ENCODE peak calls at places on chromosomes 5 and 9, in six cellular contexts. N is tibial artery, X is A673, M is ascending aorta, O is neural progenitor cell, Y is colonic mucosa. J is an unnamed sample.

GRCh38 chr5:138953370-138954256 is 78.5 kb upstream of the LRRTM2 start:
- DNase-seq in M (peak; percentile 36), N (peak; percentile 86), O (no peak), X (peak; percentile 94), Y (peak; percentile 85), J (no peak)

GRCh38 chr5:150694638-150695037 is 6.2 kb downstream of the RBM22 start:
- DNase-seq in N (no peak), X (no peak), O (no peak), Y (no peak), M (no peak), J (no peak)

GRCh38 chr5:181190711-181191525 is 14.1 kb downstream of the TRIM7 start:
- DNase-seq in O (peak; percentile 80), Y (peak; percentile 58), M (no peak), X (peak; percentile 60), N (peak; percentile 31), J (peak; percentile 74)

GRCh38 chr9:104911029-104911607 is 16.8 kb downstream of the ABCA1 start:
- DNase-seq in M (no peak), X (no peak), N (no peak), O (no peak), Y (no peak), J (peak; percentile 30)

GRCh38 chr5:53403758-53404157 is 76.7 kb upstream of the FST start:
- DNase-seq in X (no peak), N (no peak), O (no peak), M (no peak), Y (no peak), J (no peak)

GRCh38 chr9:5799314-5799713 is 33.6 kb downstream of the ERMP1 start:
- DNase-seq in Y (no peak), O (peak; percentile 21), X (peak; percentile 59), N (no peak), M (no peak), J (no peak)

GRCh38 chr5:12467799-12468198 is 563.6 kb upstream of the CTNND2 start:
- DNase-seq in N (no peak), X (no peak), Y (no peak), O (no peak), M (no peak), J (no peak)

GRCh38 chr9:18451409-18451808 is 22.5 kb upstream of the ADAMTSL1 start:
- DNase-seq in Y (no peak), M (no peak), X (no peak), O (no peak), N (no peak), J (no peak)

GRCh38 chr5:125775896-125776295 is 647.3 kb upstream of the GRAMD2B start:
- DNase-seq in N (no peak), M (no peak), Y (no peak), X (no peak), O (no peak), J (no peak)

GRCh38 chr9:116027511-116027910 is 126.1 kb upstream of the PAPPA start:
- DNase-seq in X (peak; percentile 28), O (no peak), M (no peak), N (no peak), Y (no peak), J (no peak)

GRCh38 chr9:133708770-133709611 is 29.2 kb downstream of the SARDH start:
- DNase-seq in O (peak; percentile 50), M (no peak), N (no peak), Y (no peak), X (no peak), J (peak; percentile 58)

GRCh38 chr9:135340143-135340655 is 139.4 kb upstream of the PPP1R26 start:
- DNase-seq in X (peak; percentile 88), Y (no peak), O (no peak), M (no peak), N (no peak), J (peak; percentile 61)

GRCh38 chr5:134224905-134225779 is 731 bp downstream of the PPP2CA start:
- DNase-seq in Y (peak; percentile 62), N (peak; percentile 48), O (peak; percentile 93), M (no peak), X (peak; percentile 74), J (peak; percentile 90)

GRCh38 chr9:25573281-25573680 is 105.0 kb downstream of the TUSC1 start:
- DNase-seq in N (no peak), M (no peak), O (no peak), Y (no peak), X (no peak), J (no peak)

GRCh38 chr9:28270156-28270555 is 696.9 kb upstream of the C9orf72 start:
- DNase-seq in N (no peak), Y (no peak), O (no peak), X (no peak), M (no peak), J (peak; percentile 68)

GRCh38 chr9:28267351-28267750 is 694.1 kb upstream of the C9orf72 start:
- DNase-seq in Y (no peak), M (no peak), O (no peak), X (no peak), N (no peak), J (no peak)

GRCh38 chr9:28260331-28260730 is 687.0 kb upstream of the C9orf72 start:
- DNase-seq in X (no peak), M (no peak), Y (no peak), N (no peak), O (no peak), J (no peak)

GRCh38 chr9:28264368-28264767 is 691.1 kb upstream of the C9orf72 start:
- DNase-seq in N (no peak), X (no peak), Y (no peak), M (no peak), O (no peak), J (no peak)
- H3K27ac ChIP-seq in N (no peak overlapping the region), X (no peak overlapping the region), Y (no peak overlapping the region), M (no peak overlapping the region), O (no peak overlapping the region), J (no peak overlapping the region)

DNA sequence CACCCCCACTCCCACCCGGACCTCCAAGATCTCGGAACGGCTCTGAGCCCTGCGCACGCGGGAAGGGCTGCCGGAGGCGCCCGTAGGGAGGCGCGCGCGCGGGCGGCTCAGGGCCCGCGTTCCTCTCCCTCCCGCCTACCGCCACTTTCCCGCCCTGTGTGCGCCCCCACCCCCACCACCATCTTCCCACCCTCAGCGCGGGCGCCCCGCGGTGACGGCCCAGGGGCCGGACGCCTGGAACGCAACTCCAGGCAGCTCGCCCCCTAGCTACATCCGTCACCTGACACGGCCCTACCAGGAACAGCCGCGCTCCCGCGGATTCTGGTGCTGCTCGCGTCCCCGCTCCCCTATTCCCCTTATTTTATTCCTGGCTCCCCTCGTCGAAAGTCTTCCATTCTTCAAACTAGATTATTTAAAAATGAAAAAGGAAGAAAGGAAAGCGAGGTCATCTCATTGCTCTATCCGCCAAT is at the start of gene CDKN2B-AS1:
- DNase-seq in X (no peak), N (peak; percentile 47), O (peak; percentile 55), Y (peak; percentile 66), M (no peak), J (peak; percentile 79)
- TF ChIP-seq CTCF in X (no peak), N (no peak), O (no peak), Y (no peak), M (no peak), J (no peak)

GRCh38 chr5:36660397-36661049 is 54.1 kb downstream of the SLC1A3 start:
- DNase-seq in N (no peak), Y (no peak), X (no peak), M (no peak), O (no peak), J (no peak)

GRCh38 chr5:36661446-36662220 is 55.2 kb downstream of the SLC1A3 start:
- DNase-seq in M (no peak), Y (no peak), N (no peak), X (no peak), O (no peak), J (no peak)

GRCh38 chr5:36659406-36659805 is 53.0 kb downstream of the SLC1A3 start:
- DNase-seq in X (no peak), O (no peak), Y (no peak), N (no peak), M (no peak), J (no peak)

GRCh38 chr5:36664762-36665161 is 58.4 kb downstream of the SLC1A3 start:
- DNase-seq in O (no peak), N (no peak), M (no peak), Y (no peak), X (no peak), J (peak; percentile 73)

DNA sequence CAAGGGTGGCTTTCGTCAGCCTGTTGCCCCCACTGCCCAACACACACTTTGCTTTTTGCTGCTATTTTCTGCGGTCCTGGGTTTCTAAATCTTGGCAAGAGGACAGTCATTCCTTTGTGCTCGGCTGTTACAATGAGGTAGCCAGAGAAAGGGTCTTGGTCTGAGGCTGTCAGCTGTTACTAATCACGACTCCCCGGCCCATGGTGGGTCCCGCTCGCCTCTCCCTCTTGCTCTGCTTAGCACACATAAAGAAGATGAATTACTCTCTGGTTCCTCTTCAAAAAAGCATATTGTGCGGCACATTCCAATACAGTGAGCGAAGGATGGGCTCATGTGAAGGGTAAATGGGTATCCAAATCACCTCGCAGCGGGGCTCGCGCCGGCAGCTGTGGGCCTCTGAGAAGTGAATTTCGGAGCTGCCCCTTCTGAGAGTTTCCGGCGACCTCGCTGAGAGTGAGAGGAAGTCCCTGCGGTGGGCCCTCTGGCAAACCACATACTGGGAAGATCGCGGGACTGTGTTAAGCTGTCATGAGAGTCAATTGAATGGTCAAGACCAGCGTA is 56.0 kb downstream of the SLC1A3 start:
- DNase-seq in M (no peak), Y (no peak), O (peak; percentile 10), X (no peak), N (no peak), J (peak; percentile 74)
- H3K4me1 ChIP-seq in M (peaks cover 3% of the 10 kb centered on the region), Y (no peaks in the 10 kb centered on the region), O (peaks cover 8% of the 10 kb centered on the region), X (peaks cover 16% of the 10 kb centered on the region), N (peaks cover 13% of the 10 kb centered on the region), J (no peaks in the 10 kb centered on the region)

GRCh38 chr9:87243602-87244001 is 254.1 kb upstream of the DAPK1 start:
- DNase-seq in Y (no peak), X (no peak), M (no peak), O (no peak), N (no peak), J (no peak)

GRCh38 chr9:87250205-87250604 is 247.5 kb upstream of the DAPK1 start:
- DNase-seq in M (no peak), O (peak; percentile 11), X (no peak), Y (no peak), N (no peak), J (peak; percentile 61)

GRCh38 chr9:87249029-87249428 is 248.6 kb upstream of the DAPK1 start:
- DNase-seq in Y (no peak), M (no peak), X (no peak), N (no peak), O (no peak), J (no peak)

GRCh38 chr9:87239312-87239711 is 258.4 kb upstream of the DAPK1 start:
- DNase-seq in O (no peak), N (no peak), Y (no peak), X (no peak), M (no peak), J (no peak)

DNA sequence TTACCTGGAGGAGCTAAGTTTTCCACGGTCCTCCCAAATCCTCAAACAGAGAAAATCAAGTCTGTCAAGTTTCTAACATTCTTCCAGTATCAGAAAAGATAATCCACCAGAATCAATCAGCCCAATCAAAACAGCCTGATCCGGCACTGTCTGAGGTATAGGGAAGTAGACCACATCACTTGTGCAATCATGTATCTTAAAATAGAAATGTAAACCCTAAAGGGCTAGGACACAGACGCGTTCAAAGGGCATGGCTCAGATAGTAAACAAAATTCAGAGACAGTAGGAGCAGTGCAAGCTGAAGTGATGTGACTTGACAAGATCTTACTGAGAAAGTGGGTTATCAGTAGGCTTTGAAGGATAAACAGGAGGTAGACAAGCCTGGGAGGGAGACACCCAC is 252.4 kb upstream of the DAPK1 start:
- DNase-seq in M (no peak), O (no peak), Y (no peak), X (no peak), N (no peak), J (no peak)
- H3K27ac ChIP-seq in M (no peak overlapping the region), O (no peak overlapping the region), Y (no peak overlapping the region), X (no peak overlapping the region), N (no peak overlapping the region), J (no peak overlapping the region)

J was measured in endodermal cell.